ENCODE peak calls at places on chromosomes 11 and 22, in six cellular contexts. F is colonic mucosa, G is GM23338, A is heart left ventricle, U is upper lobe of right lung, J is suprapubic skin. Z is an unnamed sample. For H3K27me3, the result is how much of the 10 kb centered on the place peaks cover.

GRCh38 chr11:32562839-32563599 is 20.6 kb upstream of the EIF3M start:
- DNase-seq in F (no peak), G (no peak), A (no peak), U (no peak), J (no peak), Z (no peak)

GRCh38 chr11:9039194-9039593 is 35.4 kb upstream of the NRIP3 start:
- DNase-seq in F (no peak), G (no peak), A (no peak), U (no peak), J (no peak), Z (no peak)

GRCh38 chr11:85558411-85558810 is 68.7 kb downstream of the DLG2 start:
- DNase-seq in F (no peak), G (no peak), A (no peak), U (no peak), J (no peak), Z (no peak)

GRCh38 chr22:40406063-40406890 is 35.9 kb downstream of the SGSM3 start:
- DNase-seq in F (no peak), G (no peak), A (no peak), U (peak), J (no peak), Z (no peak)

GRCh38 chr11:1203505-1204271 is 19.2 kb upstream of the MUC5B start:
- DNase-seq in F (peak), G (no peak), A (peak), U (peak), J (peak), Z (peak)

GRCh38 chr11:19524171-19524671 is 188.4 kb upstream of the NAV2 start:
- DNase-seq in F (no peak), G (no peak), A (no peak), U (no peak), J (no peak), Z (peak)

GRCh38 chr11:128288368-128288767 is 299.0 kb downstream of the ETS1 start:
- DNase-seq in F (no peak), G (no peak), A (no peak), U (no peak), J (no peak), Z (no peak)

GRCh38 chr11:86162257-86162656 is 82.3 kb upstream of the EED start:
- DNase-seq in F (no peak), G (no peak), A (peak), U (no peak), J (no peak), Z (no peak)

DNA sequence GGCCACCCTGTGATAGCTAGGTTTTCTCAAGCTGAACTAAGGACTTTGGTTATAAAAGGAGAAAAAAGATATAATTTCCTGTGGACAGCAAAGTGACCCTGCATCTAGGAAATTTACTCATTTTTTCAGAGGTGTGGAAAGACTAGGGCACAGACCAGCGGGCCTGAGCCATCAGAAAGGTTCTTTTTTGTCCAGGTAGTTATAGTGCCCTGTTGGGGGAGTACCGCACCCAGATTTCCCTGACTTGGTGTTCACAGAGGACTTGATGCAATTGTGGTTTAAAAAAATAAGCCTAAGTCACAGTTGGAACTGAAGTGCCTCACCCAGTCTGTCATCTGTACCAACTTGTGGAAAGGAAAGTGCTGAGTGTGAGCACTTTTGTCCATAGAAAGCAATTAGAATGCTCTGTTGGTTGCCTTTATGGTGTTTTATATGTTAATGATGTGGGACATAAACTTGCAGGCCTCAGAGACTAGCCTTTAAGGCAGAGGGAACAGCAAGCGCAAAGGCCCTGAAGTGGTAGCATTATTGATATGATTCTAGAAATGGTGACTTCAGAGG is 3.1 kb downstream of the SYT9 start:
- DNase-seq in F (no peak), G (no peak), A (no peak), U (no peak), J (no peak), Z (no peak)
- H3K27me3 ChIP-seq in F (under half), G (under half), A (under half), U (under half), J (under half), Z (under half)

GRCh38 chr11:134047586-134047999 is 21.3 kb upstream of the JAM3 start:
- DNase-seq in F (peak), G (no peak), A (peak), U (peak), J (peak), Z (no peak)
- H3K4me3 ChIP-seq in F (no peak), G (no peak), A (peak), U (no peak), J (peak), Z (no peak)

GRCh38 chr11:126546191-126546590 is 190.7 kb downstream of the ST3GAL4 start:
- DNase-seq in F (no peak), G (no peak), A (no peak), U (no peak), J (no peak), Z (no peak)
- H3K27me3 ChIP-seq in F (under half), G (under half), A (under half), U (under half), J (under half), Z (under half)

GRCh38 chr22:42624551-42625106 is 9.9 kb upstream of the POLDIP3 start:
- DNase-seq in F (no peak), G (no peak), A (no peak), U (no peak), J (no peak), Z (no peak)
- H3K4me3 ChIP-seq in F (no peak), G (no peak), A (no peak), U (no peak), J (no peak), Z (no peak)

GRCh38 chr11:78949976-78950690 is 375.5 kb upstream of the NARS2 start:
- DNase-seq in F (no peak), G (no peak), A (no peak), U (no peak), J (no peak), Z (no peak)

GRCh38 chr11:78943841-78944240 is 369.2 kb upstream of the NARS2 start:
- DNase-seq in F (no peak), G (no peak), A (no peak), U (no peak), J (no peak), Z (no peak)

GRCh38 chr11:78952188-78952587 is 377.5 kb upstream of the NARS2 start:
- DNase-seq in F (no peak), G (no peak), A (no peak), U (no peak), J (no peak), Z (no peak)

GRCh38 chr11:78952866-78953265 is 378.2 kb upstream of the NARS2 start:
- DNase-seq in F (no peak), G (no peak), A (no peak), U (no peak), J (no peak), Z (no peak)

GRCh38 chr11:78946945-78947914 is 372.6 kb upstream of the NARS2 start:
- DNase-seq in F (no peak), G (no peak), A (no peak), U (no peak), J (no peak), Z (no peak)
- H3K27me3 ChIP-seq in F (under half), G (under half), A (under half), U (under half), J (under half), Z (under half)

GRCh38 chr11:65438257-65439151 is 15.9 kb downstream of the NEAT1 start:
- DNase-seq in F (no peak), G (no peak), A (no peak), U (no peak), J (no peak), Z (no peak)

GRCh38 chr11:65442952-65443351 is 20.4 kb downstream of the NEAT1 start:
- DNase-seq in F (no peak), G (no peak), A (no peak), U (no peak), J (peak), Z (no peak)

GRCh38 chr11:65437436-65438227 is 15.0 kb downstream of the NEAT1 start:
- DNase-seq in F (no peak), G (no peak), A (peak), U (peak), J (peak), Z (no peak)

GRCh38 chr11:65439331-65440181 is 17.0 kb downstream of the NEAT1 start:
- DNase-seq in F (peak), G (no peak), A (no peak), U (no peak), J (peak), Z (no peak)

GRCh38 chr11:65440831-65441499 is 18.4 kb downstream of the NEAT1 start:
- DNase-seq in F (no peak), G (no peak), A (no peak), U (peak), J (peak), Z (no peak)
- H3K4me3 ChIP-seq in F (no peak), G (no peak), A (no peak), U (no peak), J (no peak), Z (no peak)

GRCh38 chr11:13620063-13620462 is 48.4 kb upstream of the FAR1 start:
- DNase-seq in F (no peak), G (no peak), A (no peak), U (no peak), J (no peak), Z (no peak)
- H3K27me3 ChIP-seq in F (under half), G (under half), A (under half), U (under half), J (under half), Z (under half)

GRCh38 chr22:24059793-24060192 is 48.7 kb downstream of the CABIN1 start:
- DNase-seq in F (no peak), G (no peak), A (no peak), U (no peak), J (no peak), Z (no peak)
- H3K4me3 ChIP-seq in F (no peak), G (no peak), A (no peak), U (no peak), J (no peak), Z (no peak)

GRCh38 chr11:113977701-113978100 is 2.8 kb downstream of the HTR3A start:
- DNase-seq in F (no peak), G (no peak), A (no peak), U (no peak), J (no peak), Z (no peak)

GRCh38 chr11:113979427-113979826 is 4.5 kb downstream of the HTR3A start:
- DNase-seq in F (no peak), G (no peak), A (no peak), U (no peak), J (no peak), Z (no peak)

GRCh38 chr11:113977071-113977490 is 2.2 kb downstream of the HTR3A start:
- DNase-seq in F (no peak), G (no peak), A (no peak), U (no peak), J (no peak), Z (no peak)

GRCh38 chr11:113971506-113972195 is 3.3 kb upstream of the HTR3A start:
- DNase-seq in F (no peak), G (no peak), A (no peak), U (no peak), J (no peak), Z (no peak)

DNA sequence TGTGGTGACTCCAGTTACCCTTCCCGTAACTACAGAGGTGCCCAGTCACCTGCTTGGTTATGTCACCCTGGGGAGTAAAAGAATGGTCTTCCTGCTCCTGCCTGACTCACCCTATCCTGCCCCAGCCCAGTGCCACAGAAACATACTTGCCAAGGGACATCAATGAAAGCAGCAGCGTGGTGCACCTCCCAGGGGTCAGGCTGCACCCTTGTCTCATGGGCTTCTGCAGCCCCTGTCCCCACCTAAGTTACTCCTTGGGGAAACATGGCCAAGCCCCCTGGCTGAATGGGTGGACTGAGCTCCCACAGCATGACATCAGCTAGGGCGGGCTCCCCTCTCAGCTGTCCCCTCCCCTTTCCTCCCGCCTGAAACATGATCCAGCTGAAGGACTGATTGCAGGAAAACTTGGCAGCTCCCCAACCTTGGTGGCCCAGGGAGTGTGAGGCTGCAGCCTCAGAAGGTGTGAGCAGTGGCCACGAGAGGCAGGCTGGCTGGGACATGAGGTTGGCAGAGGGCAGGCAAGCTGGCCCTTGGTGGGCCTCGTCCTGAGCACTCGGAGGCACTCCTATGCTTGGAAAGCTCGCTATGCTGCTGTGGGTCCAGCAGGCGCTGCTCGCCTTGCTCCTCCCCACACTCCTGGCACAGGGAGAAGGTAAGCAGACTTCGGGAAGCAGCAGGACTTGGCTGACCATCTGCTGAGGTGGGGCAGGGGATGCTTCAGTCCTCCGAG is at the start of gene HTR3A:
- DNase-seq in F (peak), G (peak), A (peak), U (peak), J (no peak), Z (no peak)
- H3K27me3 ChIP-seq in F (under half), G (under half), A (under half), U (under half), J (under half), Z (under half)

Z was measured in dorsolateral prefrontal cortex.